ENCODE peak calls at places on chromosomes 3 and 15, in seven cellular contexts. N is WTC11, X is cardiac muscle cell, S is colonic mucosa, V is uterus, K is AG04450, I is BJ. W is an unnamed sample.

GRCh38 chr15:83871808-83872559 is 218.1 kb downstream of the ADAMTSL3 start:
- DNase-seq in N (no peak), X (no peak), S (no peak), V (no peak), K (no peak), I (no peak), W (peak)

GRCh38 chr3:177126015-177126773 is 71.1 kb downstream of the TBL1XR1 start:
- DNase-seq in N (no peak), X (no peak), S (no peak), V (no peak), K (no peak), I (peak), W (peak)

GRCh38 chr15:65828566-65828965 is 36.5 kb upstream of the DENND4A start:
- DNase-seq in N (no peak), X (no peak), S (no peak), V (no peak), K (no peak), I (no peak), W (no peak)

GRCh38 chr3:134797080-134797801 is 2.2 kb downstream of the EPHB1 start:
- DNase-seq in N (peak), X (no peak), S (no peak), V (no peak), K (no peak), I (no peak), W (no peak)

GRCh38 chr3:45711936-45712335 is 22.7 kb downstream of the SACM1L start:
- DNase-seq in N (no peak), X (no peak), S (no peak), V (no peak), K (no peak), I (no peak), W (no peak)

GRCh38 chr3:13896473-13897154 is 16.7 kb upstream of the WNT7A start:
- DNase-seq in N (peak), X (peak), S (peak), V (peak), K (peak), I (no peak), W (peak)

GRCh38 chr3:172152869-172153268 is 113.5 kb downstream of the FNDC3B start:
- DNase-seq in N (no peak), X (no peak), S (no peak), V (no peak), K (no peak), I (no peak), W (no peak)

GRCh38 chr15:53197426-53197839 is 407.3 kb upstream of the ONECUT1 start:
- DNase-seq in N (peak), X (peak), S (peak), V (peak), K (no peak), I (no peak), W (peak)

GRCh38 chr3:116815321-116815720 is 105.7 kb downstream of the TUSC7 start:
- DNase-seq in N (no peak), X (no peak), S (no peak), V (no peak), K (no peak), I (no peak), W (no peak)

GRCh38 chr15:66993090-66993489 is 72.3 kb upstream of the SMAD3 start:
- DNase-seq in N (no peak), X (no peak), S (no peak), V (no peak), K (no peak), I (no peak), W (no peak)

GRCh38 chr3:99532246-99532645 is 106.1 kb upstream of the COL8A1 start:
- DNase-seq in N (peak), X (peak), S (peak), V (no peak), K (peak), I (no peak), W (no peak)

GRCh38 chr3:50256978-50257890 is 11.7 kb upstream of the SEMA3B start:
- DNase-seq in N (peak), X (peak), S (peak), V (no peak), K (no peak), I (no peak), W (no peak)

GRCh38 chr3:165070682-165071081 is 7.6 kb downstream of the SI start:
- DNase-seq in N (no peak), X (peak), S (no peak), V (no peak), K (no peak), I (no peak), W (no peak)

GRCh38 chr3:140216249-140216648 is 281.3 kb downstream of the CLSTN2 start:
- DNase-seq in N (no peak), X (no peak), S (no peak), V (no peak), K (no peak), I (no peak), W (peak)

GRCh38 chr3:188184649-188185048 is 30.7 kb downstream of the LPP start:
- DNase-seq in N (no peak), X (no peak), S (no peak), V (peak), K (no peak), I (no peak), W (no peak)

GRCh38 chr3:152834354-152835310 is at the start of gene P2RY1:
- DNase-seq in N (peak), X (peak), S (peak), V (peak), K (no peak), I (no peak), W (peak)

GRCh38 chr15:43912991-43913927 is 86.5 kb downstream of the WDR76 start:
- DNase-seq in N (no peak), X (no peak), S (no peak), V (peak), K (peak), I (peak), W (peak)

GRCh38 chr3:55485208-55485791 is 1.8 kb downstream of the WNT5A start:
- DNase-seq in N (peak), X (peak), S (peak), V (peak), K (no peak), I (no peak), W (no peak)

GRCh38 chr3:39065197-39065596 is 13.4 kb downstream of the WDR48 start:
- DNase-seq in N (peak), X (peak), S (peak), V (no peak), K (no peak), I (no peak), W (peak)
- TF ChIP-seq CTCF in N (peak), X (peak), S (no peak), V (no peak), K (peak), I (peak), W (peak)

GRCh38 chr15:95825672-95826387 is 504.7 kb upstream of the NR2F2 start:
- DNase-seq in N (no peak), X (no peak), S (no peak), V (no peak), K (no peak), I (no peak), W (no peak)

GRCh38 chr15:95826831-95827230 is 503.7 kb upstream of the NR2F2 start:
- DNase-seq in N (no peak), X (no peak), S (no peak), V (no peak), K (no peak), I (no peak), W (peak)

GRCh38 chr15:95832655-95833054 is 497.8 kb upstream of the NR2F2 start:
- DNase-seq in N (no peak), X (no peak), S (no peak), V (no peak), K (no peak), I (no peak), W (no peak)

GRCh38 chr15:95826388-95826781 is 504.1 kb upstream of the NR2F2 start:
- DNase-seq in N (no peak), X (no peak), S (no peak), V (no peak), K (no peak), I (no peak), W (no peak)

DNA sequence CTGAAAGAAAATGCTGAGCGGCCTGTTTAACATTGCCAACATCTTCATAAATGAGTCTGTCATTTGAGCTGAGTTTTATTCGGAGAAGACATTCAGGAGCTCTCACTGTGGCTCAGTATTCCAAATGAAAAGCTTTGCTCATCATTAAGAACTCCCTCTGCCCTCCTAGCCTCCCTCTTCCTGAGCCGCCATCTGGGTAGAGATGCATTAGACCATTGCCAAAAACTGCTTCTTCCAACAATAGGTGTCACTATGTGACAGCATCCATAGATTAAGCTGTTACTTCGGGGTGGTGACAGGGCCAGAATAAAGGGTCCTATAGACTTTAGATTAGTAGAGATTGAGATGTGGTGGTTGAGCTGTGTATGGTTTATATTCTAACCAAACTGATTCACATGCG is 501.4 kb upstream of the NR2F2 start:
- DNase-seq in N (no peak), X (no peak), S (no peak), V (no peak), K (no peak), I (no peak), W (no peak)
- TF ChIP-seq CTCF in N (no peak), X (no peak), S (no peak), V (no peak), K (no peak), I (no peak), W (no peak)

GRCh38 chr3:2599471-2599870 is 500.8 kb downstream of the CNTN4 start:
- DNase-seq in N (no peak), X (no peak), S (no peak), V (no peak), K (no peak), I (no peak), W (no peak)

GRCh38 chr3:2597615-2598014 is 498.9 kb downstream of the CNTN4 start:
- DNase-seq in N (no peak), X (no peak), S (peak), V (no peak), K (no peak), I (no peak), W (no peak)

GRCh38 chr3:2595486-2595885 is 496.8 kb downstream of the CNTN4 start:
- DNase-seq in N (no peak), X (peak), S (no peak), V (no peak), K (no peak), I (no peak), W (no peak)
- TF ChIP-seq CTCF in N (no peak), X (no peak), S (no peak), V (no peak), K (no peak), I (no peak), W (no peak)

GRCh38 chr3:64717872-64718613 is 30.2 kb upstream of the ADAMTS9 start:
- DNase-seq in N (no peak), X (no peak), S (no peak), V (no peak), K (no peak), I (no peak), W (no peak)
- TF ChIP-seq CTCF in N (peak), X (peak), S (peak), V (no peak), K (peak), I (peak), W (no peak)